ENCODE peak calls at places on chromosomes 1 and 21, in six cellular contexts. One of them, this sample, is unnamed.

GRCh38 chr1:3978196-3978927 is 78.3 kb upstream of the C1orf174 start:
- DNase-seq in stomach: no peak
- DNase-seq in gastrocnemius medialis: no peak
- DNase-seq in ovary: no peak
- DNase-seq in Peyer's patch: no peak
- DNase-seq in IMR-90: no peak
- DNase-seq in this sample: no peak

GRCh38 chr1:15432327-15432726 is 5.9 kb upstream of the CTRC start:
- DNase-seq in ovary: no peak
- DNase-seq in Peyer's patch: peak
- DNase-seq in gastrocnemius medialis: no peak
- DNase-seq in stomach: peak
- DNase-seq in IMR-90: no peak
- DNase-seq in this sample: no peak

GRCh38 chr1:203361843-203362524 is 11.1 kb upstream of the FMOD start:
- DNase-seq in IMR-90: peak
- DNase-seq in stomach: no peak
- DNase-seq in gastrocnemius medialis: no peak
- DNase-seq in Peyer's patch: no peak
- DNase-seq in ovary: peak
- DNase-seq in this sample: peak

GRCh38 chr1:171381866-171382210 is 67.9 kb downstream of the FMO4 start:
- DNase-seq in stomach: no peak
- DNase-seq in Peyer's patch: no peak
- DNase-seq in IMR-90: no peak
- DNase-seq in ovary: no peak
- DNase-seq in gastrocnemius medialis: no peak
- DNase-seq in this sample: no peak

GRCh38 chr1:203691454-203691853 is 64.8 kb downstream of the ATP2B4 start:
- DNase-seq in gastrocnemius medialis: no peak
- DNase-seq in ovary: no peak
- DNase-seq in Peyer's patch: no peak
- DNase-seq in stomach: no peak
- DNase-seq in IMR-90: no peak
- DNase-seq in this sample: no peak

GRCh38 chr1:58155418-58156123 is 391.0 kb downstream of the OMA1 start:
- DNase-seq in ovary: no peak
- DNase-seq in Peyer's patch: no peak
- DNase-seq in stomach: no peak
- DNase-seq in IMR-90: no peak
- DNase-seq in gastrocnemius medialis: no peak
- DNase-seq in this sample: peak

GRCh38 chr21:36236052-36236730 is 79.6 kb downstream of the DOP1B start:
- DNase-seq in ovary: no peak
- DNase-seq in gastrocnemius medialis: no peak
- DNase-seq in IMR-90: no peak
- DNase-seq in Peyer's patch: no peak
- DNase-seq in stomach: no peak
- DNase-seq in this sample: no peak

GRCh38 chr1:57796609-57797008 is 372.7 kb upstream of the DAB1 start:
- DNase-seq in IMR-90: no peak
- DNase-seq in ovary: no peak
- DNase-seq in stomach: no peak
- DNase-seq in Peyer's patch: no peak
- DNase-seq in gastrocnemius medialis: no peak
- DNase-seq in this sample: peak

GRCh38 chr1:192225713-192226112 is 67.5 kb downstream of the RGS18 start:
- DNase-seq in stomach: no peak
- DNase-seq in IMR-90: peak
- DNase-seq in gastrocnemius medialis: no peak
- DNase-seq in ovary: no peak
- DNase-seq in Peyer's patch: no peak
- DNase-seq in this sample: peak

GRCh38 chr1:93734999-93735398 is 53.4 kb upstream of the BCAR3 start:
- DNase-seq in ovary: no peak
- DNase-seq in Peyer's patch: no peak
- DNase-seq in IMR-90: no peak
- DNase-seq in gastrocnemius medialis: no peak
- DNase-seq in stomach: no peak
- DNase-seq in this sample: no peak

GRCh38 chr1:167219194-167219593 is 1.5 kb upstream of the POU2F1 start:
- DNase-seq in Peyer's patch: no peak
- DNase-seq in IMR-90: no peak
- DNase-seq in ovary: no peak
- DNase-seq in stomach: no peak
- DNase-seq in gastrocnemius medialis: no peak
- DNase-seq in this sample: no peak

GRCh38 chr1:167221126-167221803 is 579 bp downstream of the POU2F1 start:
- DNase-seq in gastrocnemius medialis: no peak
- DNase-seq in Peyer's patch: no peak
- DNase-seq in stomach: peak
- DNase-seq in ovary: peak
- DNase-seq in IMR-90: no peak
- DNase-seq in this sample: peak

GRCh38 chr1:167221804-167222610 is 1.3 kb downstream of the POU2F1 start:
- DNase-seq in ovary: peak
- DNase-seq in gastrocnemius medialis: peak
- DNase-seq in stomach: peak
- DNase-seq in Peyer's patch: peak
- DNase-seq in IMR-90: peak
- DNase-seq in this sample: peak

GRCh38 chr1:167219646-167220536 is 795 bp upstream of the POU2F1 start:
- DNase-seq in Peyer's patch: peak
- DNase-seq in ovary: peak
- DNase-seq in IMR-90: peak
- DNase-seq in gastrocnemius medialis: peak
- DNase-seq in stomach: peak
- DNase-seq in this sample: peak

DNA sequence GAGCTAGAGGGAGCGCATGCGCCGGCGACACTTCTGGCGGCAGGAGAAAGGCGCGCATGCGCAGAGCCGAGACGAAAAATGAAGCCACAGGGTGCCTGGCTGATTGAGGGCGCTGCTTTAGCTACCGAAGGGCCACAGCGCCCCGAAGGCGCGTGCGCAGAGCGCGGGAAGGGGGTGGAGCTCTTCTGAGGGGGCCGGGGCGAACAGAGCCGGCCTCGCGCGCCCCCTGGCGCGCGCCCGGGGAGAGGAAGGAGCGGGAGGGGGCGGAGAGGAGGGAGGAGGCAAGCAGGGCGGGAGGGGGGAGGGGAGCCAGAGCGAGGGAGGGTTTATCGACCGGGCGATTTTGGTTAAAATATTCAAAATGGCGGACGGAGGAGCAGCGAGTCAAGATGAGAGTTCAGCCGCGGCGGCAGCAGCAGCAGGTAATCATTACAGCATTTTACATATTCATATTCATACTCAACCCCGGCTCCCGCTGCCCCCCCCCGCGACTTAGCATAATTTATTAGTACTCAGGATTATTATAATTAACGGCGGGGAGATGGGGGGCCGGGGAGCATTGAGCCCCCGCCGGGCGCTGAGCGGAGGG is at the start of gene POU2F1:
- DNase-seq in ovary: peak
- DNase-seq in IMR-90: peak
- DNase-seq in stomach: peak
- DNase-seq in Peyer's patch: peak
- DNase-seq in gastrocnemius medialis: peak
- DNase-seq in this sample: peak
- TF ChIP-seq POLR2A in ovary: peak
- TF ChIP-seq POLR2A in IMR-90: peak
- TF ChIP-seq POLR2A in stomach: no peak
- TF ChIP-seq POLR2A in Peyer's patch: peak
- TF ChIP-seq POLR2A in gastrocnemius medialis: peak
- TF ChIP-seq POLR2A in this sample: peak

GRCh38 chr1:8350914-8351684 is 33.2 kb downstream of the SLC45A1 start:
- DNase-seq in stomach: no peak
- DNase-seq in Peyer's patch: peak
- DNase-seq in gastrocnemius medialis: no peak
- DNase-seq in ovary: peak
- DNase-seq in IMR-90: no peak
- DNase-seq in this sample: no peak
- TF ChIP-seq POLR2A in stomach: no peak
- TF ChIP-seq POLR2A in Peyer's patch: no peak
- TF ChIP-seq POLR2A in gastrocnemius medialis: no peak
- TF ChIP-seq POLR2A in ovary: no peak
- TF ChIP-seq POLR2A in IMR-90: no peak
- TF ChIP-seq POLR2A in this sample: no peak

GRCh38 chr1:151157067-151157531 is 650 bp downstream of the TNFAIP8L2 start:
- DNase-seq in stomach: no peak
- DNase-seq in Peyer's patch: no peak
- DNase-seq in ovary: no peak
- DNase-seq in IMR-90: no peak
- DNase-seq in gastrocnemius medialis: no peak
- DNase-seq in this sample: no peak
- TF ChIP-seq POLR2A in stomach: no peak
- TF ChIP-seq POLR2A in Peyer's patch: no peak
- TF ChIP-seq POLR2A in ovary: no peak
- TF ChIP-seq POLR2A in IMR-90: no peak
- TF ChIP-seq POLR2A in gastrocnemius medialis: no peak
- TF ChIP-seq POLR2A in this sample: no peak

GRCh38 chr1:77779529-77780281 is at the start of gene MIGA1:
- DNase-seq in ovary: peak
- DNase-seq in stomach: peak
- DNase-seq in gastrocnemius medialis: peak
- DNase-seq in Peyer's patch: peak
- DNase-seq in IMR-90: peak
- DNase-seq in this sample: peak
- TF ChIP-seq POLR2A in ovary: no peak
- TF ChIP-seq POLR2A in stomach: no peak
- TF ChIP-seq POLR2A in gastrocnemius medialis: peak
- TF ChIP-seq POLR2A in Peyer's patch: peak
- TF ChIP-seq POLR2A in IMR-90: no peak
- TF ChIP-seq POLR2A in this sample: peak

This sample was measured in H54.